ENCODE peak calls at places on chromosomes 13 and 19, in seven cellular contexts. S is lower lobe of right lung, V is GM23248, F is OCI-LY7, P is psoas muscle, O is mesendoderm, R is cardiac muscle cell. Q is an unnamed sample. For H3K4me1, the result is how much of the 10 kb centered on the place peaks cover.

GRCh38 chr13:49308977-49309408 is 61.3 kb downstream of the CDADC1 start:
- DNase-seq in F (no peak), P (peak), R (no peak), S (no peak), V (peak), O (no peak), Q (no peak)

GRCh38 chr19:11373166-11373884 is 1.1 kb upstream of the SWSAP1 start:
- DNase-seq in O (peak), R (peak), P (no peak), V (peak), S (no peak), F (no peak), Q (peak)

GRCh38 chr19:18456974-18457373 is 19.0 kb upstream of the ISYNA1 start:
- DNase-seq in P (peak), F (no peak), R (no peak), S (no peak), V (peak), O (no peak), Q (no peak)

GRCh38 chr13:73521291-73521626 is 462.5 kb downstream of the KLF5 start:
- DNase-seq in R (no peak), S (no peak), F (no peak), P (no peak), V (no peak), O (no peak), Q (no peak)

GRCh38 chr13:104140557-104140956 is 1074.3 kb upstream of the SLC10A2 start:
- DNase-seq in P (no peak), F (no peak), S (no peak), R (peak), V (no peak), O (no peak), Q (no peak)

GRCh38 chr13:36192166-36192565 is 22.2 kb downstream of the SOHLH2 start:
- DNase-seq in R (peak), P (no peak), F (no peak), S (no peak), V (peak), O (peak), Q (no peak)

GRCh38 chr19:14333101-14333871 is 48.0 kb upstream of the ADGRE5 start:
- DNase-seq in P (no peak), F (no peak), V (peak), S (no peak), O (peak), R (peak), Q (no peak)

GRCh38 chr19:47240996-47241918 is 10.3 kb upstream of the BBC3 start:
- DNase-seq in P (peak), O (peak), R (peak), F (peak), V (peak), S (peak), Q (peak)

GRCh38 chr13:27728271-27728670 is 64.0 kb upstream of the GSX1 start:
- DNase-seq in P (no peak), O (peak), F (no peak), S (no peak), R (peak), V (no peak), Q (no peak)

GRCh38 chr13:75139291-75139690 is 342.7 kb downstream of the TBC1D4 start:
- DNase-seq in P (no peak), S (no peak), R (peak), F (no peak), O (no peak), V (peak), Q (no peak)

GRCh38 chr13:91154553-91154952 is 192.9 kb upstream of the MIR17HG start:
- DNase-seq in R (no peak), S (no peak), V (no peak), P (no peak), O (peak), F (no peak), Q (no peak)

GRCh38 chr13:30133976-30134375 is 173.4 kb downstream of the KATNAL1 start:
- DNase-seq in P (no peak), R (no peak), V (peak), F (no peak), O (no peak), S (no peak), Q (no peak)

GRCh38 chr13:100392709-100393630 is 195.6 kb downstream of the GGACT start:
- DNase-seq in O (peak), R (peak), V (peak), P (peak), F (no peak), S (peak), Q (no peak)

GRCh38 chr13:98450495-98451167 is 126.3 kb downstream of the STK24 start:
- DNase-seq in S (no peak), O (peak), R (no peak), P (no peak), F (peak), V (peak), Q (peak)

DNA sequence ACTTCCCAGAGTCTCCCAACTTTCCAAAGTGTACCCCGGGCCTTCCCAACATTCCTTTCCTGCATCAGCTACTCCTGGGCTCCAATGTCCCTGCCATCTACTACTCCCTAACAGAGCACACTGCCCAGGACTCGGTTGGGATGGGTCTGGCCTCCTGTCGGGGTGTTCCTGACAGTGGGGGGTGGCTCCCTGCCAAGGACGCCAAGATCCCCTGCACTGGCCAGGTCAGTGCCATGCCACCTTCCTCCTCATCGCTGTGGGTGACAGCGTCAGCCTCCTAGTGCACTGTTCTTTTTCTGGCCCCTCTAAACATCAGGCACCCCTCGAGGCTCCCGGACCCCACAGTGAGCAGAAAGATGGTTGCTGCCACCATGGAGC is 13.8 kb downstream of the EPS15L1 start:
- DNase-seq in F (no peak), R (no peak), P (peak), O (no peak), S (no peak), V (no peak), Q (no peak)
- H3K4me1 ChIP-seq in F (half or more), R (under half), P (half or more), O (under half), S (under half), V (under half), Q (under half)

GRCh38 chr19:33902395-33902794 is 105.7 kb downstream of the KCTD15 start:
- DNase-seq in S (no peak), V (no peak), O (no peak), F (no peak), P (no peak), R (no peak), Q (no peak)
- H3K27ac ChIP-seq in S (no peak), V (no peak), O (no peak), F (no peak), P (no peak), R (no peak), Q (no peak)

DNA sequence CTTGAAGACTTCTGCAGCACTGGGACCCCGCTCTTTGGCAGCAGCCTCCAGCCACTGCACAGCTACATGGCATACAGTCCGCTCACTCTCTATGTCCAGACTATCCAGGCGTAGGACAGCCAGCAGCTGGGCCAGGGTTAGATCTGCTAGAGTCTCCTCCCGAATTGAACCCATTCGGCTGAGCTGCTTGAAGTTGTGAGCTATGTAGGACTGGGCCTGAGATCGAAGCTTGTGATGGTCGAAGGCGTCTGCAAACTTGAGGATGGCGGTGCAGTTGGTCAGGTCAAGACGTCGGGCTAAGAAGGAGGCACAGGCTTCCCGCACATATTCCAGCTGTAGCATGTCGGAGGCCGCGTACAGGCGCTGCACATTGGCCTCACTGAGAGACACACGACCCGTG is 900 bp downstream of the KBTBD7 start:
- DNase-seq in V (no peak), R (no peak), F (no peak), S (no peak), P (no peak), O (no peak), Q (no peak)
- H3K4me3 ChIP-seq in V (peak), R (peak), F (peak), S (peak), P (peak), O (no peak), Q (peak)

DNA sequence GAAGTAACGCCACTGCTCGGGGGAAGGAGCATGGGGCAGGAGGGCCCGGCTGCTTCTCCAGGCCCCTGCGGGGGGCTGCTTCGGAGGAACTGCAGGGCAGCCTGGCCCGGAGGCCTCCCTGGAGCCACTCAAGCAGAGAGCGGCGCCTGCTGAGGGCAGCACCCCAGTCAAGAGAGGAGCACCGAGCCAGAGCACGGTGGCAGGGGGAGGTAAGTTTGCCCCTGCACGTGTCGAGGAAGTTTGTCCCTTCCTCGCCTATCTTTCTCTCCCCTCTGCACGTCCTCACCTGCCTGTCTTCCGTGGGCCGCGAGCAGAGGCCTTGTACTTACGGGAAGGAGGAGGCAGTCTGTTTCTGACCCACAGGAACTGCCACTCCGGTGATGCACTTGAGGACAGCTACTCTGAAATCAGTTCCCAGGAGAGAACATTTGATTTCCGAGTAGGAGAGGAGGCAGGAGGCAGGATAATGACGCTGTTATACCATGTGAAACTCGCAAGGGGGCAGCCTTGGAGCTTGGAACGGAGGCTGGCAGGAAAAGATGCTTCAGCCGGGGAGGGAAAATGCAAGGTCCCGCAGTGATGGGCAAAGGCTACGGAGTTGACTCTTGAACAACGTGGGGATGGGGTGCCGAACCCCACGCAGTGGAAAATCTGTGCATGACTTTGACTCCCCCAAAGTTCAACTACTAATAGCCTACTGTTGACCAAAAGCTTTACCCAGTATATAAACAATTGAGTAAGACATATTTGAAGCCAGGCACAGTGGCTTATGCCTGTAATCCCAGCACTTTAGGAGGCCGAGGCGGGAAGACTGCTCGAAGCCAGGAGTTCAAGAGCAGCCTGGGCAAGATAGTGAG is 5.0 kb downstream of the FFAR1 start:
- DNase-seq in R (peak), P (peak), F (peak), O (peak), V (peak), S (peak), Q (peak)
- H3K4me1 ChIP-seq in R (under half), P (under half), F (half or more), O (under half), V (under half), S (under half), Q (under half)

GRCh38 chr13:66623129-66623528 is 607.0 kb downstream of the PCDH9 start:
- DNase-seq in P (no peak), R (no peak), F (no peak), V (no peak), S (no peak), O (no peak), Q (no peak)
- H3K27ac ChIP-seq in P (no peak), R (no peak), F (no peak), V (no peak), S (no peak), O (no peak), Q (no peak)

GRCh38 chr19:50024719-50025021 is 502 bp downstream of the VRK3 start:
- DNase-seq in S (no peak), P (no peak), V (no peak), R (no peak), F (no peak), O (no peak), Q (no peak)

GRCh38 chr19:50025022-50025793 is at the start of gene VRK3:
- DNase-seq in R (peak), P (peak), V (peak), S (peak), O (peak), F (peak), Q (peak)

GRCh38 chr19:50025794-50026549 is at the start of gene ZNF473:
- DNase-seq in O (peak), P (peak), S (peak), R (peak), V (peak), F (peak), Q (peak)

GRCh38 chr19:50030225-50030624 is 4.4 kb downstream of the ZNF473 start:
- DNase-seq in S (no peak), F (no peak), R (no peak), P (no peak), O (no peak), V (no peak), Q (no peak)

DNA sequence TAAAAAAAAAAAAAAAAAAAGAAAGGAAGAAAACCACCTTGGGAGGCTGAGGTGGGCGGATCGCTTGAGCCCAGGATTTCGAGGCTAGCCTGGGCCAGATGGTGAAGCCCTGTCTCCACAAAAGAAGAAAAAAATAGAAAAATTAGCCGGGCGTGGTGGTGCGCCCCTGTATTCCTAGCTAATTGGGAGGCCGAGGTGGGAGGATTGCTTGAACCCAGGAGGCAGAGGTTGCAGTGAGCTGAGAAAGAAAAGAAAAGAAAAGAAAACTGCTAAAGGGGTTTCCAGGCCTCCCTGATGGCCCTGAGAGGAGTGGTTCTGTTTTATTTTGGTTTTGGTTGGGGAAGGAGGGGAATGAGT is 723 bp downstream of the ZNF473 start:
- DNase-seq in V (no peak), P (no peak), O (no peak), R (no peak), S (no peak), F (no peak), Q (no peak)
- H3K4me3 ChIP-seq in V (peak), P (peak), O (no peak), R (peak), S (peak), F (peak), Q (peak)

Q was measured in upper lobe of right lung.